ENCODE peak calls at places on chromosomes 5 and 9, in seven cellular contexts. One of them, this sample, is unnamed.

GRCh38 chr5:1029270-1029944 is 20.8 kb downstream of the NKD2 start:
- DNase-seq in GM12878: no peak
- DNase-seq in SK-N-SH: no peak
- DNase-seq in GM12892: no peak
- DNase-seq in HepG2: no peak
- DNase-seq in H1: no peak
- DNase-seq in K562: no peak
- DNase-seq in this sample: no peak

GRCh38 chr5:91206734-91207133 is 176.4 kb downstream of the ARRDC3 start:
- DNase-seq in GM12878: no peak
- DNase-seq in SK-N-SH: no peak
- DNase-seq in GM12892: no peak
- DNase-seq in HepG2: no peak
- DNase-seq in H1: no peak
- DNase-seq in K562: no peak
- DNase-seq in this sample: no peak

GRCh38 chr5:151055336-151055735 is 25.5 kb downstream of the TNIP1 start:
- DNase-seq in GM12878: no peak
- DNase-seq in SK-N-SH: no peak
- DNase-seq in GM12892: no peak
- DNase-seq in HepG2: no peak
- DNase-seq in H1: no peak
- DNase-seq in K562: no peak
- DNase-seq in this sample: no peak

GRCh38 chr5:90871356-90871755 is 312.8 kb downstream of the ADGRV1 start:
- DNase-seq in GM12878: no peak
- DNase-seq in SK-N-SH: no peak
- DNase-seq in GM12892: no peak
- DNase-seq in HepG2: no peak
- DNase-seq in H1: no peak
- DNase-seq in K562: no peak
- DNase-seq in this sample: no peak

GRCh38 chr5:74684900-74685851 is at the start of gene HEXB:
- DNase-seq in GM12878: peak
- DNase-seq in SK-N-SH: peak
- DNase-seq in GM12892: peak
- DNase-seq in HepG2: peak
- DNase-seq in H1: peak
- DNase-seq in K562: peak
- DNase-seq in this sample: peak

GRCh38 chr9:34428325-34428958 is 29.9 kb downstream of the FAM219A start:
- DNase-seq in GM12878: no peak
- DNase-seq in SK-N-SH: peak
- DNase-seq in GM12892: no peak
- DNase-seq in HepG2: peak
- DNase-seq in H1: no peak
- DNase-seq in K562: no peak
- DNase-seq in this sample: no peak

GRCh38 chr5:135392256-135392655 is 6.8 kb downstream of the MACROH2A1 start:
- DNase-seq in GM12878: no peak
- DNase-seq in SK-N-SH: no peak
- DNase-seq in GM12892: no peak
- DNase-seq in HepG2: no peak
- DNase-seq in H1: no peak
- DNase-seq in K562: no peak
- DNase-seq in this sample: no peak

GRCh38 chr5:11370985-11371384 is 533.3 kb downstream of the CTNND2 start:
- DNase-seq in GM12878: no peak
- DNase-seq in SK-N-SH: no peak
- DNase-seq in GM12892: no peak
- DNase-seq in HepG2: no peak
- DNase-seq in H1: no peak
- DNase-seq in K562: no peak
- DNase-seq in this sample: no peak

GRCh38 chr9:137432687-137433348 is 8.3 kb downstream of the ENTPD8 start:
- DNase-seq in GM12878: no peak
- DNase-seq in SK-N-SH: no peak
- DNase-seq in GM12892: no peak
- DNase-seq in HepG2: no peak
- DNase-seq in H1: no peak
- DNase-seq in K562: no peak
- DNase-seq in this sample: no peak

GRCh38 chr5:175859422-175859821 is 12.0 kb upstream of the CPLX2 start:
- DNase-seq in GM12878: no peak
- DNase-seq in SK-N-SH: no peak
- DNase-seq in GM12892: no peak
- DNase-seq in HepG2: no peak
- DNase-seq in H1: no peak
- DNase-seq in K562: no peak
- DNase-seq in this sample: no peak

GRCh38 chr5:96297867-96298266 is 135.2 kb downstream of the PCSK1 start:
- DNase-seq in GM12878: no peak
- DNase-seq in SK-N-SH: no peak
- DNase-seq in GM12892: no peak
- DNase-seq in HepG2: peak
- DNase-seq in H1: no peak
- DNase-seq in K562: no peak
- DNase-seq in this sample: no peak

GRCh38 chr9:130421802-130422276 is 22.9 kb upstream of the ASS1 start:
- DNase-seq in GM12878: no peak
- DNase-seq in SK-N-SH: peak
- DNase-seq in GM12892: no peak
- DNase-seq in HepG2: no peak
- DNase-seq in H1: no peak
- DNase-seq in K562: no peak
- DNase-seq in this sample: no peak

GRCh38 chr9:70113403-70114022 is 69.9 kb downstream of the MAMDC2 start:
- DNase-seq in GM12878: no peak
- DNase-seq in SK-N-SH: peak
- DNase-seq in GM12892: peak
- DNase-seq in HepG2: peak
- DNase-seq in H1: no peak
- DNase-seq in K562: peak
- DNase-seq in this sample: peak

GRCh38 chr5:31680528-31680927 is 41.6 kb downstream of the PDZD2 start:
- DNase-seq in GM12878: no peak
- DNase-seq in SK-N-SH: peak
- DNase-seq in GM12892: no peak
- DNase-seq in HepG2: no peak
- DNase-seq in H1: no peak
- DNase-seq in K562: no peak
- DNase-seq in this sample: no peak

GRCh38 chr5:128777052-128777451 is 188.2 kb upstream of the SLC27A6 start:
- DNase-seq in GM12878: peak
- DNase-seq in SK-N-SH: no peak
- DNase-seq in GM12892: peak
- DNase-seq in HepG2: no peak
- DNase-seq in H1: no peak
- DNase-seq in K562: no peak
- DNase-seq in this sample: peak

GRCh38 chr5:155189981-155190380 is 176.4 kb downstream of the KIF4B start:
- DNase-seq in GM12878: no peak
- DNase-seq in SK-N-SH: no peak
- DNase-seq in GM12892: no peak
- DNase-seq in HepG2: peak
- DNase-seq in H1: no peak
- DNase-seq in K562: no peak
- DNase-seq in this sample: no peak

GRCh38 chr9:32552172-32552872 is at the start of the genes SMIM27 and TOPORS:
- DNase-seq in GM12878: peak
- DNase-seq in SK-N-SH: peak
- DNase-seq in GM12892: peak
- DNase-seq in HepG2: peak
- DNase-seq in H1: peak
- DNase-seq in K562: peak
- DNase-seq in this sample: peak

GRCh38 chr9:84136119-84136868 is 155.7 kb downstream of the RMI1 start:
- DNase-seq in GM12878: no peak
- DNase-seq in SK-N-SH: no peak
- DNase-seq in GM12892: no peak
- DNase-seq in HepG2: no peak
- DNase-seq in H1: no peak
- DNase-seq in K562: no peak
- DNase-seq in this sample: no peak

GRCh38 chr5:176848651-176849050 is 38.3 kb downstream of the UNC5A start:
- DNase-seq in GM12878: no peak
- DNase-seq in SK-N-SH: no peak
- DNase-seq in GM12892: no peak
- DNase-seq in HepG2: no peak
- DNase-seq in H1: no peak
- DNase-seq in K562: no peak
- DNase-seq in this sample: no peak

DNA sequence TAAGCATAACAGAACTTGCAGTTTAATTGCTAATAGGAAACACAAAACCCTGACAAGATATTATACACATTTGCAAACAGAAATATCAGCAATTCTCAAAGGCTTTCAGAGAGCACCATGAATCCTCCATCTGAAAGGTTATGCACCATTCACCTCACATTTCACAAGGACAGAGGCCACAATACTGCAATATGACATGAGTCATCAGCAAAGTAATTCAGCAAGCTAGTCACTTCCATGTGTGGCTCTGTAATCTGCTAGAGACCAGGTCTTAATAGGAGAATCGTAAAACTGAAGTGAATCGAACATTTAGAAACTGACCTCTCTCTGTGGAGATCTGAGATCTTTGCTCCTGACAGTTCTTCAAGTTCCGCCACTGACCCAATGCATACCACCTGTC is 28.3 kb downstream of the IARS1 start:
- DNase-seq in GM12878: no peak
- DNase-seq in SK-N-SH: no peak
- DNase-seq in GM12892: no peak
- DNase-seq in HepG2: no peak
- DNase-seq in H1: no peak
- DNase-seq in K562: no peak
- DNase-seq in this sample: no peak
- TF ChIP-seq TAF1 in GM12878: no peak
- TF ChIP-seq TAF1 in SK-N-SH: no peak
- TF ChIP-seq TAF1 in GM12892: no peak
- TF ChIP-seq TAF1 in HepG2: no peak
- TF ChIP-seq TAF1 in H1: no peak
- TF ChIP-seq TAF1 in K562: no peak
- TF ChIP-seq TAF1 in this sample: no peak

GRCh38 chr5:88000877-88001276 is 267.8 kb downstream of the TMEM161B start:
- DNase-seq in GM12878: no peak
- DNase-seq in SK-N-SH: no peak
- DNase-seq in GM12892: no peak
- DNase-seq in HepG2: no peak
- DNase-seq in H1: no peak
- DNase-seq in K562: no peak
- DNase-seq in this sample: no peak

DNA sequence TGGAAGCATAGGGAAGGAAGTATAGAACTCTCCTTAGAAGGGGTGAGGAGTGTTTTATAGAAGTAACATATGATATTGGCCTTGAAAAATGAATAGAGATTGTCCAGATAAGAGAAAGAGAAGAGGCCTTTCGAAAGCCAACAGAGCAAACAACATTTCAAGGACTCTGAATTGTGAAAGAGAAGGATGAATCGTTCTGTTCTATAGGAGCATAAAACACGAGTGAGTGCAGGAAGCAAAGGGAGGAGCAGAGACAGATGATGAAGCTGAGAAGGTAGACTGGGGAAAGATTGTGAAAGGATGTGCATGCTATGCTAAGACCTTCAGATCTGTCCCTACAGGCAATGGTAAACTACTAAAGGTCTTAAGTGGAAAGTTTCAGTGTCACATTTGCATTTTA is 271.0 kb downstream of the TMEM161B start:
- DNase-seq in GM12878: no peak
- DNase-seq in SK-N-SH: no peak
- DNase-seq in GM12892: no peak
- DNase-seq in HepG2: peak
- DNase-seq in H1: no peak
- DNase-seq in K562: no peak
- DNase-seq in this sample: no peak
- TF ChIP-seq POLR2AphosphoS5 in GM12878: no peak
- TF ChIP-seq POLR2AphosphoS5 in SK-N-SH: no peak
- TF ChIP-seq POLR2AphosphoS5 in GM12892: no peak
- TF ChIP-seq POLR2AphosphoS5 in HepG2: no peak
- TF ChIP-seq POLR2AphosphoS5 in H1: no peak
- TF ChIP-seq POLR2AphosphoS5 in K562: no peak
- TF ChIP-seq POLR2AphosphoS5 in this sample: no peak

GRCh38 chr9:118104385-118104784 is 400.2 kb downstream of the TLR4 start:
- DNase-seq in GM12878: no peak
- DNase-seq in SK-N-SH: no peak
- DNase-seq in GM12892: no peak
- DNase-seq in HepG2: no peak
- DNase-seq in H1: no peak
- DNase-seq in K562: no peak
- DNase-seq in this sample: no peak
- TF ChIP-seq TAF1 in GM12878: no peak
- TF ChIP-seq TAF1 in SK-N-SH: no peak
- TF ChIP-seq TAF1 in GM12892: no peak
- TF ChIP-seq TAF1 in HepG2: no peak
- TF ChIP-seq TAF1 in H1: no peak
- TF ChIP-seq TAF1 in K562: no peak
- TF ChIP-seq TAF1 in this sample: no peak

DNA sequence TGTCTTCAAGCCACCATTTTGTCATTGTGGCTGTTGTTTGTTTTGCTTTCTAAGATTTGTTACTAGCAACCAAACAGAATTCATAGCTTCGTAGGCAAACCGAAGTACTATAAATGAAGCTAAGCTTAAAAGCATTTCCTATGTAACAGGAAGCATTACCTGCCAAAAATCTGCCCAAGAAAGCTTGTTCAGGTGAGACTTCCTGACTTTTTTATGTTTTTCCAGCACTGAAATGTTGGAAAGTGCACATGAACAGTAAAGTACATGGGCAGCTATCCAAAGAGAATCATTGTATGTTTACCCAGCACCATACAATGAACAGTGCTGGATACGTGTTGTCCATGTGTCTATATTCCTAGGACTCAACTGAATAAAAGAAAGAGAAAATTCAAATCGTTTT is 247.1 kb downstream of the NFIB start:
- DNase-seq in GM12878: no peak
- DNase-seq in SK-N-SH: no peak
- DNase-seq in GM12892: no peak
- DNase-seq in HepG2: no peak
- DNase-seq in H1: no peak
- DNase-seq in K562: no peak
- DNase-seq in this sample: no peak
- TF ChIP-seq POLR2AphosphoS5 in GM12878: no peak
- TF ChIP-seq POLR2AphosphoS5 in SK-N-SH: no peak
- TF ChIP-seq POLR2AphosphoS5 in GM12892: no peak
- TF ChIP-seq POLR2AphosphoS5 in HepG2: no peak
- TF ChIP-seq POLR2AphosphoS5 in H1: no peak
- TF ChIP-seq POLR2AphosphoS5 in K562: no peak
- TF ChIP-seq POLR2AphosphoS5 in this sample: no peak

This sample was measured in GM12891.